ENCODE peak calls at places on chromosomes 16 and 17, in four cellular contexts. Z, W, C and I are unnamed samples.

GRCh38 chr17:58316260-58316960 is 12.2 kb downstream of the TSPOAP1 start:
- DNase-seq in C (no peak), W (no peak), Z (peak; percentile 4), I (no peak)

GRCh38 chr17:72411124-72411563 is 290.3 kb downstream of the SOX9 start:
- DNase-seq in C (no peak), W (no peak), Z (no peak), I (peak; percentile 37)

GRCh38 chr16:79997257-79997656 is 396.7 kb upstream of the MAF start:
- DNase-seq in W (peak; percentile 30), C (no peak), Z (no peak), I (no peak)

GRCh38 chr16:20851601-20852000 is 45.3 kb downstream of the REXO5 start:
- DNase-seq in W (peak; percentile 98), C (no peak), Z (peak; percentile 83), I (peak; percentile 99)

GRCh38 chr16:77603656-77604055 is 118.7 kb upstream of the NUDT7 start:
- DNase-seq in W (no peak), C (no peak), Z (no peak), I (no peak)

GRCh38 chr16:28292731-28293588 is 635 bp downstream of the SBK1 start:
- DNase-seq in C (no peak), W (no peak), Z (no peak), I (no peak)

GRCh38 chr16:59487067-59487466 is 753.0 kb upstream of the GOT2 start:
- DNase-seq in W (no peak), C (no peak), Z (no peak), I (no peak)

GRCh38 chr16:58678269-58678668 is 6.3 kb downstream of the SLC38A7 start:
- DNase-seq in Z (no peak), C (no peak), W (no peak), I (no peak)

GRCh38 chr17:71417142-71417541 is 703.7 kb upstream of the SOX9 start:
- DNase-seq in C (no peak), Z (no peak), W (peak; percentile 39), I (no peak)